ENCODE peak calls at places on chromosomes 11 and 22, in five cellular contexts. L is CD8-positive, alpha-beta T cell; D is NCI-H1694 treated with DMSO at 0.1 percent for 48 hours; E is HCEC 1CT; I is iris pigment epithelial cell. X is an unnamed sample.

GRCh38 chr22:49206281-49206680 is 621.4 kb downstream of the BRD1 start:
- DNase-seq in D (no peak), I (no peak), E (no peak), L (no peak), X (no peak)

GRCh38 chr22:19554834-19555404 is 30.7 kb upstream of the CLDN5 start:
- DNase-seq in L (no peak), E (peak), D (no peak), I (peak), X (peak)

GRCh38 chr11:45839204-45839603 is 8.1 kb upstream of the CRY2 start:
- DNase-seq in I (no peak), D (no peak), L (no peak), E (no peak), X (no peak)

GRCh38 chr11:129814244-129814992 is 1.2 kb upstream of the TMEM45B start:
- DNase-seq in I (no peak), D (no peak), L (peak), E (no peak), X (no peak)

GRCh38 chr11:63939351-63939920 is 634 bp downstream of the NAA40 start:
- DNase-seq in I (peak), E (no peak), L (no peak), D (no peak), X (no peak)

GRCh38 chr11:13776134-13776815 is 107.8 kb downstream of the FAR1 start:
- DNase-seq in D (peak), E (no peak), I (no peak), L (peak), X (no peak)

GRCh38 chr11:116733959-116734517 is 38.7 kb downstream of the BUD13 start:
- DNase-seq in E (no peak), D (no peak), I (no peak), L (no peak), X (no peak)

GRCh38 chr22:46520880-46521279 is 16.5 kb downstream of the CELSR1 start:
- DNase-seq in L (no peak), I (no peak), E (no peak), D (no peak), X (no peak)

GRCh38 chr22:31036671-31037550 is 44.2 kb upstream of the SMTN start:
- DNase-seq in I (peak), D (no peak), E (peak), L (no peak), X (no peak)

GRCh38 chr22:36512333-36512732 is 5.5 kb upstream of the FOXRED2 start:
- DNase-seq in D (no peak), E (no peak), I (no peak), L (no peak), X (no peak)

GRCh38 chr11:28049338-28050216 is 58.4 kb downstream of the KIF18A start:
- DNase-seq in L (no peak), D (no peak), E (peak), I (peak), X (no peak)

GRCh38 chr22:50308597-50308935 is 1.1 kb upstream of the PLXNB2 start:
- DNase-seq in L (no peak), E (no peak), D (no peak), I (no peak), X (no peak)

GRCh38 chr11:45392621-45393183 is 106.6 kb upstream of the SYT13 start:
- DNase-seq in D (no peak), E (no peak), I (no peak), L (no peak), X (no peak)

GRCh38 chr22:39374801-39375200 is 24.8 kb upstream of the TAB1 start:
- DNase-seq in L (no peak), D (no peak), E (no peak), I (no peak), X (no peak)

GRCh38 chr11:61254403-61255025 is 13.5 kb downstream of the PGA5 start:
- DNase-seq in I (peak), L (peak), E (peak), D (peak), X (peak)

GRCh38 chr22:36934153-36934939 is 20.9 kb downstream of the CSF2RB start:
- DNase-seq in I (no peak), L (no peak), D (no peak), E (no peak), X (no peak)

GRCh38 chr22:17633217-17633997 is 4.9 kb upstream of the ATP6V1E1 start:
- DNase-seq in I (peak), E (peak), D (peak), L (no peak), X (no peak)

GRCh38 chr11:77101043-77101537 is 1.6 kb upstream of the OMP start:
- DNase-seq in L (no peak), I (peak), D (peak), E (no peak), X (no peak)

GRCh38 chr11:4459470-4459869 is 10.4 kb downstream of the OR52K2 start:
- DNase-seq in I (peak), L (no peak), E (no peak), D (no peak), X (no peak)

GRCh38 chr11:1387961-1388762 is 1.6 kb upstream of the BRSK2 start:
- DNase-seq in D (no peak), E (no peak), L (no peak), I (no peak), X (no peak)

GRCh38 chr22:18012528-18012927 is 11.8 kb downstream of the MICAL3 start:
- DNase-seq in L (no peak), I (peak), D (no peak), E (peak), X (no peak)

GRCh38 chr11:123745764-123746451 is 4.4 kb upstream of the ZNF202 start:
- DNase-seq in I (no peak), D (no peak), E (no peak), L (no peak), X (no peak)

GRCh38 chr22:18035740-18036139 is 11.4 kb upstream of the MICAL3 start:
- DNase-seq in E (no peak), I (peak), L (no peak), D (no peak), X (no peak)

GRCh38 chr11:36254739-36255138 is 34.5 kb downstream of the COMMD9 start:
- DNase-seq in D (no peak), E (peak), I (peak), L (no peak), X (no peak)

GRCh38 chr22:40404251-40405177 is 34.1 kb downstream of the SGSM3 start:
- DNase-seq in L (no peak), I (no peak), D (no peak), E (no peak), X (no peak)

GRCh38 chr22:35425971-35426800 is 26.2 kb downstream of the MCM5 start:
- DNase-seq in D (no peak), L (no peak), I (peak), E (no peak), X (no peak)

GRCh38 chr11:2776351-2777061 is 76.7 kb upstream of the KCNQ1OT1 start:
- DNase-seq in L (no peak), D (no peak), E (no peak), I (no peak), X (no peak)

GRCh38 chr11:114775849-114776621 is 97.7 kb downstream of the NXPE2 start:
- DNase-seq in I (no peak), E (no peak), L (no peak), D (no peak), X (no peak)

GRCh38 chr11:114280696-114281095 is 15.5 kb upstream of the NNMT start:
- DNase-seq in D (peak), E (peak), L (no peak), I (peak), X (peak)

GRCh38 chr22:21621891-21622623 is 7.8 kb downstream of the YDJC start:
- DNase-seq in I (no peak), L (no peak), D (no peak), E (no peak), X (no peak)

GRCh38 chr11:84384637-84385227 is 1098.6 kb upstream of the CCDC90B start:
- DNase-seq in D (peak), L (no peak), E (peak), I (peak), X (no peak)

GRCh38 chr11:85809881-85810280 is 1.1 kb downstream of the SYTL2 start:
- DNase-seq in E (peak), L (no peak), D (no peak), I (peak), X (no peak)

GRCh38 chr11:122101625-122102291 is 14.3 kb downstream of the BLID start:
- DNase-seq in I (peak), L (no peak), D (no peak), E (peak), X (no peak)

GRCh38 chr11:58199271-58199670 is 4.7 kb downstream of the OR1S2 start:
- DNase-seq in L (no peak), I (no peak), D (no peak), E (no peak), X (no peak)

GRCh38 chr11:31974737-31975136 is 116.1 kb upstream of the RCN1 start:
- DNase-seq in L (no peak), E (peak), D (no peak), I (peak), X (no peak)

GRCh38 chr11:75949023-75949672 is 134.1 kb downstream of the UVRAG start:
- DNase-seq in L (no peak), D (no peak), I (peak), E (no peak), X (peak)

GRCh38 chr22:42662114-42663021 is 13.2 kb upstream of the CYB5R3 start:
- DNase-seq in D (peak), E (peak), L (peak), I (peak), X (no peak)

GRCh38 chr22:41050873-41051272 is 41.5 kb upstream of the EP300 start:
- DNase-seq in I (no peak), L (no peak), E (no peak), D (no peak), X (no peak)